ENCODE peak calls at places on chromosomes 13 and 19, in four cellular contexts. One of them, this sample, is unnamed.

GRCh38 chr13:80040219-80040976 is 300.5 kb downstream of the SPRY2 start:
- DNase-seq in GM12878: no peak
- DNase-seq in HepG2: no peak
- DNase-seq in K562: no peak
- DNase-seq in this sample: no peak

GRCh38 chr13:24984134-24984533 is 111.8 kb upstream of the PABPC3 start:
- DNase-seq in K562: no peak
- DNase-seq in GM12878: no peak
- DNase-seq in HepG2: no peak
- DNase-seq in this sample: no peak

GRCh38 chr13:26423634-26424033 is 133.8 kb upstream of the WASF3 start:
- DNase-seq in K562: no peak
- DNase-seq in HepG2: no peak
- DNase-seq in GM12878: no peak
- DNase-seq in this sample: no peak

GRCh38 chr19:11035441-11036377 is 53.6 kb upstream of the LDLR start:
- DNase-seq in K562: peak; percentile 85
- DNase-seq in HepG2: peak; percentile 81
- DNase-seq in GM12878: peak; percentile 71
- DNase-seq in this sample: peak; percentile 95

GRCh38 chr13:108214511-108215383 is 589 bp downstream of the LIG4 start:
- DNase-seq in GM12878: no peak
- DNase-seq in HepG2: no peak
- DNase-seq in K562: no peak
- DNase-seq in this sample: peak; percentile 17

GRCh38 chr13:47837906-47838305 is 163.2 kb downstream of the SUCLA2 start:
- DNase-seq in K562: no peak
- DNase-seq in GM12878: no peak
- DNase-seq in HepG2: no peak
- DNase-seq in this sample: no peak

GRCh38 chr13:103358245-103358932 is 292.2 kb upstream of the SLC10A2 start:
- DNase-seq in HepG2: no peak
- DNase-seq in K562: no peak
- DNase-seq in GM12878: no peak
- DNase-seq in this sample: no peak

GRCh38 chr19:7690779-7691258 is 10.2 kb downstream of the TRAPPC5 start:
- DNase-seq in HepG2: no peak
- DNase-seq in K562: no peak
- DNase-seq in GM12878: peak; percentile 68
- DNase-seq in this sample: no peak

GRCh38 chr19:27694361-27695055 is 1518.4 kb downstream of the UQCRFS1 start:
- DNase-seq in GM12878: no peak
- DNase-seq in HepG2: no peak
- DNase-seq in K562: no peak
- DNase-seq in this sample: no peak

GRCh38 chr13:41457589-41458186 is 338 bp downstream of the RGCC start:
- DNase-seq in GM12878: no peak
- DNase-seq in HepG2: no peak
- DNase-seq in K562: peak; percentile 52
- DNase-seq in this sample: peak; percentile 31

GRCh38 chr13:79534596-79534995 is 53.6 kb downstream of the NDFIP2 start:
- DNase-seq in K562: no peak
- DNase-seq in GM12878: no peak
- DNase-seq in HepG2: no peak
- DNase-seq in this sample: no peak

GRCh38 chr19:47351545-47351944 is 2.4 kb downstream of the DHX34 start:
- DNase-seq in GM12878: no peak
- DNase-seq in K562: no peak
- DNase-seq in HepG2: peak; percentile 25
- DNase-seq in this sample: no peak

GRCh38 chr19:47228168-47228936 is 2.6 kb downstream of the BBC3 start:
- DNase-seq in HepG2: peak; percentile 69
- DNase-seq in K562: peak; percentile 26
- DNase-seq in GM12878: no peak
- DNase-seq in this sample: peak; percentile 54

GRCh38 chr19:33273065-33273736 is 29.1 kb downstream of the CEBPA start:
- DNase-seq in HepG2: no peak
- DNase-seq in K562: no peak
- DNase-seq in GM12878: no peak
- DNase-seq in this sample: no peak

GRCh38 chr13:29435125-29435911 is 160.2 kb downstream of the SLC7A1 start:
- DNase-seq in K562: no peak
- DNase-seq in HepG2: no peak
- DNase-seq in GM12878: no peak
- DNase-seq in this sample: no peak

GRCh38 chr19:29841559-29842367 is 30.0 kb downstream of the CCNE1 start:
- DNase-seq in GM12878: no peak
- DNase-seq in HepG2: peak; percentile 91
- DNase-seq in K562: peak; percentile 35
- DNase-seq in this sample: no peak

GRCh38 chr19:42092350-42092749 is 16.4 kb downstream of the ZNF574 start:
- DNase-seq in K562: no peak
- DNase-seq in HepG2: no peak
- DNase-seq in GM12878: no peak
- DNase-seq in this sample: peak; percentile 69

GRCh38 chr19:8001995-8002849 is 3.2 kb downstream of the ELAVL1 start:
- DNase-seq in GM12878: peak; percentile 44
- DNase-seq in HepG2: peak; percentile 75
- DNase-seq in K562: peak; percentile 81
- DNase-seq in this sample: peak; percentile 97

DNA sequence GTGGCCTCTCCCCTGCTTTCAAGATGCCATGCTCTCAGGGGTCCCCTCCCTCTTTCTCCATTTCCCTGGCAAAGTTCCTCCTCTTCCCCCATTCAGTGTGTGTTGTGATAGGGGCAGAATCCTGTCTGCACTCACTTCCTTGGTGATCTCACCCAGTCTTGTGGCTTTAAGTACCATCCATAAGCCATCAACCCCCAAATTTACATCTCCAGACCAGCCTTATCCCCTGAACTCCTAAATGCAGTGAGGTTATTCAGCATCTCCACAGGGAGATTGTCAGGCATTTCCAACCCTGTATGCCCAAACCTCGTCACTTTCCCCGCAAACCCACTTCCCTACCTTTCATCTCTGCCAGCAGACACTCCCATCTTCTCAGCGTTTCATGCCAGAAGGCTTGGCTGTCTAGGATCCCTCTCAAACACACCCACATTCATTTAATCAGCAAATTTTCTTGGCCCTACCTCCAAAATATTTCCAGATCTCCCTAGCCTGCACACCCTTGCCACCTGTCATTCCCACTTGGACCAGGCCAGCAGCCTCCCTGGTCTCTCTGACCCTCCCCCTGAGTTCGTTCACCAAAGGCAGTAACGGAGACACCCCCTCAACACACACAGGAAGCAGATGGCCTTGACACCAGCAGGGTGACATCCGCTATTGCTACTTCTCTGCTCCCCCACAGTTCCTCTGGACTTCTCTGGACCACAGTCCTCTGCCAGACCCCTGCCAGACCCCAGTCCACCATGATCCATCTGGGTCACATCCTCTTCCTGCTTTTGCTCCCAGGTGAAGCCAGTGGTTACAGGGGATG is at the start of gene HCST:
- DNase-seq in GM12878: no peak
- DNase-seq in HepG2: no peak
- DNase-seq in K562: no peak
- DNase-seq in this sample: no peak
- TF ChIP-seq CBFB in GM12878: no peak
- TF ChIP-seq CBFB in HepG2: no peak
- TF ChIP-seq CBFB in K562: no peak
- TF ChIP-seq CBFB in this sample: no peak

DNA sequence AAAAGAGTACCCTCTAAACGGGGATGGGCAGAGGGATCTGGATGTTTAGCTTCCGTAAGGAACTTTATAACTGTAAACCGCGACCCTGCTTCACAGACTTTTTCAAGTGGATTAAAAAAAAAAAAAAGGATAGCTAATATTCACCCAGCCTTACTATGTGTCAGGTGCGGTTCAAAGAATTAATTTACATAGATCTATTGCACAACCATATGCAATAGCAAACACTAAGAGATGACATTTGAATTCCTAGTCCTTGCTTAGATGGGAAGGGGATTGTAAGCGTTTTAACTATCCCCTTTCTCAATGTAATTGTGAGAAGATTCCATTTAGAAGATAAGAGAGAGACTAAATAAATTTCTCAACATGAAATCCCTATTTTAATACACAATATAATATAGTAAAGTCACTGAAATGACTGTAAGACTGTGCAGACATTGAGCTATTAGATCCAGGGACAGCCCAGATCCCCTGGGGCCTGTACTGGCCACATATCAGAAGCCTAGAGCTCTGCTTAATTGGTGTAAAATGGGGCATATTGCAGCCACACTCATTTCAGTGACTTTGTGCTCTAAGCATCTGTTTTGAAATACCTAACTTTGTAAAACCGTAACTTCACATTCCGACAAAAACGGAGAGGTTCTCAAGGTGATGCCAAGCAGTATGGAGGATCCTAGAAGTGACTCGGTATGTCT is 13.6 kb downstream of the LATS2 start:
- DNase-seq in HepG2: no peak
- DNase-seq in GM12878: no peak
- DNase-seq in K562: no peak
- DNase-seq in this sample: no peak
- TF ChIP-seq CBFB in HepG2: no peak
- TF ChIP-seq CBFB in GM12878: no peak
- TF ChIP-seq CBFB in K562: no peak
- TF ChIP-seq CBFB in this sample: no peak

GRCh38 chr13:46543307-46543706 is 9.7 kb upstream of the LRCH1 start:
- DNase-seq in K562: no peak
- DNase-seq in GM12878: no peak
- DNase-seq in HepG2: no peak
- DNase-seq in this sample: no peak
- TF ChIP-seq CBFB in K562: no peak
- TF ChIP-seq CBFB in GM12878: no peak
- TF ChIP-seq CBFB in HepG2: no peak
- TF ChIP-seq CBFB in this sample: no peak

DNA sequence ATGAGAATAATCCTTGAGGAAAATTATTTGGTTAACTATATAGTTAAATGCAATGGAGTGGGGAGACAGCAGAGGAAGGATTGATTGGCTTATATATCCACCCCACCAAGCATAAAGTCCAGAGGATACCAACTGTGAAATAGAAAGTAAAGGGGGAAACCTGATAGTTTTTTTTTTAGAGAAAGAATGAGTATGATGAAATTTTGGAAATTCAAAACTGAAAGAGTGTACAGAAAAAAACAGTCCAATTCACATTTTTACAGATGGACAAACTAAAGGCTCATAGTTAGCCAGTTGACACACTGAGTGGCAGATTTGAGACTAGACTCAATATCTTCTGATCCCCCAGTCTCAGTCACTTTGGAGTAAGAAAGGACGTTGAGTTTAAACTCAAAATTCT is 51.1 kb downstream of the FNDC3A start:
- DNase-seq in K562: no peak
- DNase-seq in GM12878: no peak
- DNase-seq in HepG2: no peak
- DNase-seq in this sample: no peak
- TF ChIP-seq CBFB in K562: no peak
- TF ChIP-seq CBFB in GM12878: no peak
- TF ChIP-seq CBFB in HepG2: no peak
- TF ChIP-seq CBFB in this sample: no peak

DNA sequence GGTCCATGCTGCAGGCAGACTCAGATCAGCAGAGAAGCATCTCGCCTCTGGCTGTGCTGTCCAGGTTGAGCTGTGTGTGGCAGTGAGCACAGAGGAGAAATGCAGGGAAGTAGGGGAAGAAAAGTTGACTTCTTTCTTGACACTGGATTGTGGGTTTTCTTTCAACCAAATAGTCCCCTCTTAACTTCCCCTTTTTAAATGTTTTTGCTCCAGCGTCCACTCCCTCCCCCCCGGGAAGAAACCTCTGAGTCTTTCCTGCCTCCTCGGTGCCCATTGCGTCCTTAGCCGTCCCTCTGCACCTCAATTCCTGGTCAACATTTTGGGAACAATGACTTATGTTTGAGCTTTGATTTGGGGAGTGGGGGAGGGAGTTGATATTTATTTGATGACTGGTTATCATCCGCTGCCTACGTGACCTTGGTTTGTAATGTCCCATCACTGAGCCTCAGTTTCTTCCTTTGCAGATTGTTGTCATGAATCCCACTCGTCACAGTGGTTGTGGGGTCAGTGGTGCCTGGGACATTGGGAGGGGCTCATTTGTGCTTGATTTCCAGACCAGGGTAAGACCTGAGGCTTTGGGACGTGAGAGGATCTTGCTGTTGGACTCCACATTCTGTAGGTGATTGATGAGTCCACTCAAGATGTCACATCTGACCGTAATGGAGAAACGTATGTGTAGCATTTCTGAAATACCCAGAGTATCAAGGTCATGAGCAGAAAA is at the start of gene LILRB2:
- DNase-seq in K562: no peak
- DNase-seq in HepG2: no peak
- DNase-seq in GM12878: no peak
- DNase-seq in this sample: no peak
- TF ChIP-seq CBFB in K562: no peak
- TF ChIP-seq CBFB in HepG2: no peak
- TF ChIP-seq CBFB in GM12878: no peak
- TF ChIP-seq CBFB in this sample: no peak

GRCh38 chr19:18273566-18274302 is 518 bp downstream of the IQCN start:
- DNase-seq in K562: no peak
- DNase-seq in HepG2: no peak
- DNase-seq in GM12878: no peak
- DNase-seq in this sample: no peak
- TF ChIP-seq CBFB in K562: no peak
- TF ChIP-seq CBFB in HepG2: no peak
- TF ChIP-seq CBFB in GM12878: no peak
- TF ChIP-seq CBFB in this sample: no peak

GRCh38 chr13:45847554-45848224 is 3.9 kb downstream of the SIAH3 start:
- DNase-seq in HepG2: no peak
- DNase-seq in K562: no peak
- DNase-seq in GM12878: no peak
- DNase-seq in this sample: no peak

GRCh38 chr13:45850020-45850613 is 1.4 kb downstream of the SIAH3 start:
- DNase-seq in K562: no peak
- DNase-seq in HepG2: no peak
- DNase-seq in GM12878: no peak
- DNase-seq in this sample: peak; percentile 52

GRCh38 chr13:45851171-45851889 is at the start of gene SIAH3:
- DNase-seq in GM12878: no peak
- DNase-seq in K562: no peak
- DNase-seq in HepG2: no peak
- DNase-seq in this sample: peak; percentile 23

GRCh38 chr13:45849408-45849807 is 2.1 kb downstream of the SIAH3 start:
- DNase-seq in HepG2: no peak
- DNase-seq in K562: no peak
- DNase-seq in GM12878: no peak
- DNase-seq in this sample: no peak

DNA sequence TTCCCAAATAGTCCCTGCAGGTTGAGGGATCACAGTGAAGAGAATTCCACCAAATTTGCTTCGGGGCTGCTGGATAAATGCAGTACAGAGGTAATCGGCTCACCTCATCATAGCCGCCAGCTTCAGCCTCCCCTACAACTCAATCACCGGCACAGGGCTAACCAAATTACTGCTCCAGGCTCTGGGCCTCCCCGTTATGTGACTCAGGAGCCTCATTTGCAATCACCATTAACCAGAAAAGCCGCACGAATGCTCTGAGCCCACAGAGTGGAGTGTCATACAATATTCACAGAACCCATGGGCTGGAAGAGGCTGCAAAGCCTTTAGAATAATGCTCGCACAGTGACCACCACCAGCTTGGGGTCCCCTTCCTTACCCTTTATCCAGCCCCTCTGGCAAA is 4.9 kb downstream of the SIAH3 start:
- DNase-seq in GM12878: no peak
- DNase-seq in K562: no peak
- DNase-seq in HepG2: no peak
- DNase-seq in this sample: no peak
- TF ChIP-seq CBFB in GM12878: no peak
- TF ChIP-seq CBFB in K562: no peak
- TF ChIP-seq CBFB in HepG2: no peak
- TF ChIP-seq CBFB in this sample: no peak

This sample was measured in WTC11.